ENCODE peak calls at places on chromosome 5, in five cellular contexts. One of them, this sample, is unnamed.

GRCh38 chr5:149438711-149439132 is 59.6 kb upstream of the IL17B start:
- DNase-seq in AG04450: no peak
- DNase-seq in heart right ventricle: no peak
- DNase-seq in stomach: no peak
- DNase-seq in mesendoderm: no peak
- DNase-seq in this sample: no peak

GRCh38 chr5:73328665-73329064 is 119.9 kb downstream of the FOXD1 start:
- DNase-seq in AG04450: no peak
- DNase-seq in heart right ventricle: no peak
- DNase-seq in stomach: no peak
- DNase-seq in mesendoderm: no peak
- DNase-seq in this sample: no peak

GRCh38 chr5:80474929-80475328 is 13.0 kb upstream of the FAM151B start:
- DNase-seq in AG04450: no peak
- DNase-seq in heart right ventricle: no peak
- DNase-seq in stomach: no peak
- DNase-seq in mesendoderm: no peak
- DNase-seq in this sample: no peak

GRCh38 chr5:177067491-177067890 is 19.2 kb upstream of the FGFR4 start:
- DNase-seq in AG04450: no peak
- DNase-seq in heart right ventricle: no peak
- DNase-seq in stomach: no peak
- DNase-seq in mesendoderm: no peak
- DNase-seq in this sample: no peak

GRCh38 chr5:127294829-127295228 is 4.2 kb downstream of the MEGF10 start:
- DNase-seq in AG04450: no peak
- DNase-seq in heart right ventricle: no peak
- DNase-seq in stomach: no peak
- DNase-seq in mesendoderm: no peak
- DNase-seq in this sample: no peak

GRCh38 chr5:130965342-130965741 is 199.7 kb downstream of the HINT1 start:
- DNase-seq in AG04450: no peak
- DNase-seq in heart right ventricle: no peak
- DNase-seq in stomach: no peak
- DNase-seq in mesendoderm: no peak
- DNase-seq in this sample: no peak

GRCh38 chr5:97735209-97735608 is 552.2 kb upstream of the RIOK2 start:
- DNase-seq in AG04450: peak
- DNase-seq in heart right ventricle: no peak
- DNase-seq in stomach: no peak
- DNase-seq in mesendoderm: no peak
- DNase-seq in this sample: no peak

GRCh38 chr5:152349683-152350526 is 55.2 kb downstream of the NMUR2 start:
- DNase-seq in AG04450: no peak
- DNase-seq in heart right ventricle: peak
- DNase-seq in stomach: peak
- DNase-seq in mesendoderm: peak
- DNase-seq in this sample: no peak

GRCh38 chr5:156137482-156137881 is 189.5 kb upstream of the SGCD start:
- DNase-seq in AG04450: no peak
- DNase-seq in heart right ventricle: no peak
- DNase-seq in stomach: no peak
- DNase-seq in mesendoderm: no peak
- DNase-seq in this sample: no peak

GRCh38 chr5:94345257-94345656 is 273.1 kb downstream of the KIAA0825 start:
- DNase-seq in AG04450: no peak
- DNase-seq in heart right ventricle: no peak
- DNase-seq in stomach: no peak
- DNase-seq in mesendoderm: no peak
- DNase-seq in this sample: no peak

GRCh38 chr5:30337084-30337573 is 856.4 kb upstream of the CDH6 start:
- DNase-seq in AG04450: no peak
- DNase-seq in heart right ventricle: no peak
- DNase-seq in stomach: no peak
- DNase-seq in mesendoderm: no peak
- DNase-seq in this sample: no peak

GRCh38 chr5:42059778-42060464 is 134.8 kb downstream of the FBXO4 start:
- DNase-seq in AG04450: no peak
- DNase-seq in heart right ventricle: no peak
- DNase-seq in stomach: no peak
- DNase-seq in mesendoderm: no peak
- DNase-seq in this sample: no peak

GRCh38 chr5:61333351-61334223 is 1.5 kb downstream of the ZSWIM6 start:
- DNase-seq in AG04450: no peak
- DNase-seq in heart right ventricle: peak
- DNase-seq in stomach: peak
- DNase-seq in mesendoderm: peak
- DNase-seq in this sample: no peak

GRCh38 chr5:175471628-175472027 is 6.7 kb upstream of the SFXN1 start:
- DNase-seq in AG04450: no peak
- DNase-seq in heart right ventricle: no peak
- DNase-seq in stomach: no peak
- DNase-seq in mesendoderm: no peak
- DNase-seq in this sample: no peak

GRCh38 chr5:150026682-150027172 is 26.2 kb downstream of the HMGXB3 start:
- DNase-seq in AG04450: no peak
- DNase-seq in heart right ventricle: no peak
- DNase-seq in stomach: no peak
- DNase-seq in mesendoderm: no peak
- DNase-seq in this sample: no peak

GRCh38 chr5:140926903-140927573 is 939 bp downstream of the PCDHAC1 start:
- DNase-seq in AG04450: no peak
- DNase-seq in heart right ventricle: no peak
- DNase-seq in stomach: no peak
- DNase-seq in mesendoderm: peak
- DNase-seq in this sample: no peak

GRCh38 chr5:176151286-176151685 is 86.9 kb upstream of the SIMC1 start:
- DNase-seq in AG04450: peak
- DNase-seq in heart right ventricle: no peak
- DNase-seq in stomach: no peak
- DNase-seq in mesendoderm: no peak
- DNase-seq in this sample: no peak

GRCh38 chr5:138216799-138217198 is 3.7 kb upstream of the CDC23 start:
- DNase-seq in AG04450: no peak
- DNase-seq in heart right ventricle: no peak
- DNase-seq in stomach: no peak
- DNase-seq in mesendoderm: no peak
- DNase-seq in this sample: no peak

GRCh38 chr5:157535042-157535865 is 40.3 kb downstream of the ADAM19 start:
- DNase-seq in AG04450: no peak
- DNase-seq in heart right ventricle: peak
- DNase-seq in stomach: no peak
- DNase-seq in mesendoderm: peak
- DNase-seq in this sample: no peak

GRCh38 chr5:142872795-142873194 is 102.6 kb downstream of the ARHGAP26 start:
- DNase-seq in AG04450: no peak
- DNase-seq in heart right ventricle: peak
- DNase-seq in stomach: peak
- DNase-seq in mesendoderm: peak
- DNase-seq in this sample: no peak

GRCh38 chr5:41835625-41836024 is 34.6 kb downstream of the OXCT1 start:
- DNase-seq in AG04450: peak
- DNase-seq in heart right ventricle: peak
- DNase-seq in stomach: no peak
- DNase-seq in mesendoderm: peak
- DNase-seq in this sample: peak

GRCh38 chr5:150278046-150278760 is 11.4 kb downstream of the CAMK2A start:
- DNase-seq in AG04450: no peak
- DNase-seq in heart right ventricle: no peak
- DNase-seq in stomach: no peak
- DNase-seq in mesendoderm: no peak
- DNase-seq in this sample: no peak

GRCh38 chr5:157269165-157269671 is 3.3 kb downstream of the CYFIP2 start:
- DNase-seq in AG04450: no peak
- DNase-seq in heart right ventricle: no peak
- DNase-seq in stomach: no peak
- DNase-seq in mesendoderm: peak
- DNase-seq in this sample: no peak

GRCh38 chr5:17217421-17218352 is at the start of gene BASP1:
- DNase-seq in AG04450: no peak
- DNase-seq in heart right ventricle: peak
- DNase-seq in stomach: peak
- DNase-seq in mesendoderm: peak
- DNase-seq in this sample: peak

GRCh38 chr5:143376195-143376772 is 27.2 kb downstream of the NR3C1 start:
- DNase-seq in AG04450: no peak
- DNase-seq in heart right ventricle: no peak
- DNase-seq in stomach: no peak
- DNase-seq in mesendoderm: no peak
- DNase-seq in this sample: no peak

GRCh38 chr5:56212127-56212879 is 20.8 kb downstream of the ANKRD55 start:
- DNase-seq in AG04450: no peak
- DNase-seq in heart right ventricle: no peak
- DNase-seq in stomach: no peak
- DNase-seq in mesendoderm: no peak
- DNase-seq in this sample: no peak
- H3K27ac ChIP-seq in AG04450: no peak
- H3K27ac ChIP-seq in heart right ventricle: no peak
- H3K27ac ChIP-seq in stomach: no peak
- H3K27ac ChIP-seq in mesendoderm: no peak
- H3K27ac ChIP-seq in this sample: no peak

GRCh38 chr5:179802950-179803562 is 3.6 kb downstream of the MGAT4B start:
- DNase-seq in AG04450: no peak
- DNase-seq in heart right ventricle: no peak
- DNase-seq in stomach: no peak
- DNase-seq in mesendoderm: no peak
- DNase-seq in this sample: no peak

GRCh38 chr5:179803651-179804598 is 2.7 kb downstream of the MGAT4B start:
- DNase-seq in AG04450: no peak
- DNase-seq in heart right ventricle: no peak
- DNase-seq in stomach: no peak
- DNase-seq in mesendoderm: no peak
- DNase-seq in this sample: no peak

GRCh38 chr5:179801304-179802206 is 5.1 kb downstream of the MGAT4B start:
- DNase-seq in AG04450: no peak
- DNase-seq in heart right ventricle: peak
- DNase-seq in stomach: peak
- DNase-seq in mesendoderm: peak
- DNase-seq in this sample: peak

GRCh38 chr5:179800696-179801201 is 5.9 kb downstream of the MGAT4B start:
- DNase-seq in AG04450: no peak
- DNase-seq in heart right ventricle: no peak
- DNase-seq in stomach: no peak
- DNase-seq in mesendoderm: no peak
- DNase-seq in this sample: no peak

GRCh38 chr5:179802207-179802883 is 4.3 kb downstream of the MGAT4B start:
- DNase-seq in AG04450: no peak
- DNase-seq in heart right ventricle: no peak
- DNase-seq in stomach: no peak
- DNase-seq in mesendoderm: no peak
- DNase-seq in this sample: no peak
- H3K27ac ChIP-seq in AG04450: no peak
- H3K27ac ChIP-seq in heart right ventricle: no peak
- H3K27ac ChIP-seq in stomach: no peak
- H3K27ac ChIP-seq in mesendoderm: no peak
- H3K27ac ChIP-seq in this sample: peak

DNA sequence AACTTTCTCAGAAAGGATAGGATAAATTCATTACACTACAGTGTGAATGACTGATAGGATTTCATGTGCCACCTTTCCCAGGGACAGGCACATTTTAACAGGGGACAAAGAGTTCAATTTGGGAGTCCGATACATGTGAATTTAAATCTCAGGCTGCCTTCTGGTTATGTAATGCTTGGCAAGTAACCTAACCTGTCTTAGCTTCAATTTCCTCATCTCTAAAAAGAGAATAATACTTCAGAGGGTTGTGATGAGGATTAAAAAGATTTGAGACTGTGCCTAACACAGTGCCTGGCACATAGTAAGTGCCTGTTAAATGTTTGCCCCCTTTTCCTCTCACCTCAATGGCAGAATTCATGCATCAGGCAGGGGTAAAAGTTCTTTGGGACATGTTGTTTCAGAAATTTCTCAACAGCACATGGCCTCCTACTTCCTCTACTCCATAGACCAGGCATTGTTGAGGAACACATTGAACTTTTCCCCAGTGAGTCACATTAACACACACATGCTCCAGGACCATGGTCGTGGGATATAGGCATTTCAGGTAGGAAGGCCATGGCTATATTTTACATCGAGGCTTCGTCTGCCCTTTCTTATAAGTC is 94.6 kb upstream of the EGFLAM start:
- DNase-seq in AG04450: no peak
- DNase-seq in heart right ventricle: no peak
- DNase-seq in stomach: no peak
- DNase-seq in mesendoderm: no peak
- DNase-seq in this sample: no peak
- H3K27ac ChIP-seq in AG04450: no peak
- H3K27ac ChIP-seq in heart right ventricle: no peak
- H3K27ac ChIP-seq in stomach: no peak
- H3K27ac ChIP-seq in mesendoderm: no peak
- H3K27ac ChIP-seq in this sample: no peak

GRCh38 chr5:76325876-76326491 is 77.1 kb upstream of the IQGAP2 start:
- DNase-seq in AG04450: no peak
- DNase-seq in heart right ventricle: no peak
- DNase-seq in stomach: no peak
- DNase-seq in mesendoderm: no peak
- DNase-seq in this sample: no peak

GRCh38 chr5:76329346-76329745 is 73.7 kb upstream of the IQGAP2 start:
- DNase-seq in AG04450: no peak
- DNase-seq in heart right ventricle: no peak
- DNase-seq in stomach: no peak
- DNase-seq in mesendoderm: peak
- DNase-seq in this sample: no peak

GRCh38 chr5:76325326-76325725 is 77.8 kb upstream of the IQGAP2 start:
- DNase-seq in AG04450: no peak
- DNase-seq in heart right ventricle: no peak
- DNase-seq in stomach: no peak
- DNase-seq in mesendoderm: peak
- DNase-seq in this sample: no peak

GRCh38 chr5:76331139-76331538 is 71.9 kb upstream of the IQGAP2 start:
- DNase-seq in AG04450: no peak
- DNase-seq in heart right ventricle: no peak
- DNase-seq in stomach: no peak
- DNase-seq in mesendoderm: no peak
- DNase-seq in this sample: no peak

DNA sequence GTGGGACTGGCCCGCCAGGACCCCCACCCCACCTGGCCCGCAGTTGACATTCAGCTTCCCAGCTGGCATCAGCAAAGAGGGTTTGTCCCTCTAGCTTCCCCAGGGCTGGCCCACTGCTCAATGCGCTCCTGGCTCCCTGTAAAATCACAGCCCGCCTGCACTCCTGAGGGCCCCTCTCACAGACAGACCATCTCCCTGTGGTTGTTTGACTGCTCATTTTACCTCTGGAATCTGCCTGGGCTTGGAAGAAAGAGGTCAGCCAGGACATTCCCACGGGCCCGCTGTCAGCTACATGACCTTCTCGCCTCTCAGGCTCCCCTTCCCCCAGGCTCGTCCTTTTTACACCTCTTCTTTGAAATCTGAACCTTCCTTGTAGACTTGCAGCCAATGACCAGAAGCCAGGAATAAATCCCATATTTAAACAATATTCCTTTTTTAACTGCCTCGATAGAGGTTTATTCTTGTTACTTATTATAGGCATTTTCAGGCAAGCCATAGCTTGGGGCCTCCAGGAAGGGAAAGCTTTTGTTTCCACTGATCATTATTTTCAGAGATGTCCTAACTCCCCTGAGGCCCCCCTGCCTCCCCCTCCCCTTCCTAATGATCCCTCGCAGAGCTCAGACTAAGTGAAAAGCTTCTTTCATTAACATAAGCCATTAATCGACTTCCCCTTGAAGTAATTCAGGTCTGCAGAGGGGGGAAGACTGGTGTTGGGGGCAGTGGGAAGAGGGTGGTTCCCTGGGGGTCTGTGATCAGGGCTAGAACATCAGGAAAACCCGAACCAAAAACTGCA is 76.3 kb upstream of the IQGAP2 start:
- DNase-seq in AG04450: no peak
- DNase-seq in heart right ventricle: no peak
- DNase-seq in stomach: no peak
- DNase-seq in mesendoderm: peak
- DNase-seq in this sample: no peak
- H3K27ac ChIP-seq in AG04450: no peak
- H3K27ac ChIP-seq in heart right ventricle: no peak
- H3K27ac ChIP-seq in stomach: no peak
- H3K27ac ChIP-seq in mesendoderm: peak
- H3K27ac ChIP-seq in this sample: peak

This sample was measured in tibial nerve.